ENCODE peak calls at places on chromosomes 7 and 10, in ten cellular contexts. One of them, this sample, is unnamed.

GRCh38 chr7:47335557-47336177 is 246.2 kb downstream of the TNS3 start:
- DNase-seq in HepG2: no peak
- DNase-seq in left cardiac atrium: no peak
- DNase-seq in NCI-H1092 treated with DMSO at 0.1 percent for 48 hours: no peak
- DNase-seq in stimulated activated CD4-positive, alpha-beta T cell treated with anti-CD3 and anti-CD28 coated beads, Interleukin-15, amount 100 ng/mL, for 1 hour: no peak
- DNase-seq in neural progenitor cell: no peak
- DNase-seq in stimulated activated naive CD8-positive, alpha-beta T cell treated with anti-CD3 and anti-CD28 coated beads, Interleukin-15, Interleukin-2, amounts not matched to agents 100 U/mL and 50 U/mL, for 24 hours: no peak
- DNase-seq in smooth muscle cell of the brain vasculature: no peak
- DNase-seq in skeletal muscle cell: no peak
- DNase-seq in AG09319: no peak
- DNase-seq in this sample: no peak

GRCh38 chr10:122128357-122128756 is 139.4 kb downstream of the TACC2 start:
- DNase-seq in HepG2: no peak
- DNase-seq in left cardiac atrium: peak; percentile 87
- DNase-seq in NCI-H1092 treated with DMSO at 0.1 percent for 48 hours: no peak
- DNase-seq in stimulated activated CD4-positive, alpha-beta T cell treated with anti-CD3 and anti-CD28 coated beads, Interleukin-15, amount 100 ng/mL, for 1 hour: no peak
- DNase-seq in neural progenitor cell: no peak
- DNase-seq in stimulated activated naive CD8-positive, alpha-beta T cell treated with anti-CD3 and anti-CD28 coated beads, Interleukin-15, Interleukin-2, amounts not matched to agents 100 U/mL and 50 U/mL, for 24 hours: no peak
- DNase-seq in smooth muscle cell of the brain vasculature: no peak
- DNase-seq in skeletal muscle cell: no peak
- DNase-seq in AG09319: no peak
- DNase-seq in this sample: no peak

GRCh38 chr10:13526952-13527863 is 1.6 kb downstream of the BEND7 start:
- DNase-seq in HepG2: peak; percentile 53
- DNase-seq in left cardiac atrium: no peak
- DNase-seq in NCI-H1092 treated with DMSO at 0.1 percent for 48 hours: no peak
- DNase-seq in stimulated activated CD4-positive, alpha-beta T cell treated with anti-CD3 and anti-CD28 coated beads, Interleukin-15, amount 100 ng/mL, for 1 hour: no peak
- DNase-seq in neural progenitor cell: peak; percentile 9
- DNase-seq in stimulated activated naive CD8-positive, alpha-beta T cell treated with anti-CD3 and anti-CD28 coated beads, Interleukin-15, Interleukin-2, amounts not matched to agents 100 U/mL and 50 U/mL, for 24 hours: no peak
- DNase-seq in smooth muscle cell of the brain vasculature: no peak
- DNase-seq in skeletal muscle cell: no peak
- DNase-seq in AG09319: no peak
- DNase-seq in this sample: no peak

GRCh38 chr10:120422459-120422858 is 34.6 kb upstream of the PLPP4 start:
- DNase-seq in HepG2: no peak
- DNase-seq in left cardiac atrium: no peak
- DNase-seq in NCI-H1092 treated with DMSO at 0.1 percent for 48 hours: no peak
- DNase-seq in stimulated activated CD4-positive, alpha-beta T cell treated with anti-CD3 and anti-CD28 coated beads, Interleukin-15, amount 100 ng/mL, for 1 hour: no peak
- DNase-seq in neural progenitor cell: no peak
- DNase-seq in stimulated activated naive CD8-positive, alpha-beta T cell treated with anti-CD3 and anti-CD28 coated beads, Interleukin-15, Interleukin-2, amounts not matched to agents 100 U/mL and 50 U/mL, for 24 hours: no peak
- DNase-seq in smooth muscle cell of the brain vasculature: no peak
- DNase-seq in skeletal muscle cell: peak; percentile 83
- DNase-seq in AG09319: peak; percentile 28
- DNase-seq in this sample: no peak

GRCh38 chr10:104735469-104735868 is 94.4 kb downstream of the SORCS3 start:
- DNase-seq in HepG2: no peak
- DNase-seq in left cardiac atrium: no peak
- DNase-seq in NCI-H1092 treated with DMSO at 0.1 percent for 48 hours: no peak
- DNase-seq in stimulated activated CD4-positive, alpha-beta T cell treated with anti-CD3 and anti-CD28 coated beads, Interleukin-15, amount 100 ng/mL, for 1 hour: no peak
- DNase-seq in neural progenitor cell: peak; percentile 62
- DNase-seq in stimulated activated naive CD8-positive, alpha-beta T cell treated with anti-CD3 and anti-CD28 coated beads, Interleukin-15, Interleukin-2, amounts not matched to agents 100 U/mL and 50 U/mL, for 24 hours: no peak
- DNase-seq in smooth muscle cell of the brain vasculature: no peak
- DNase-seq in skeletal muscle cell: no peak
- DNase-seq in AG09319: no peak
- DNase-seq in this sample: no peak

GRCh38 chr7:137840183-137840779 is 6.5 kb downstream of the DGKI start:
- DNase-seq in HepG2: no peak
- DNase-seq in left cardiac atrium: no peak
- DNase-seq in NCI-H1092 treated with DMSO at 0.1 percent for 48 hours: no peak
- DNase-seq in stimulated activated CD4-positive, alpha-beta T cell treated with anti-CD3 and anti-CD28 coated beads, Interleukin-15, amount 100 ng/mL, for 1 hour: no peak
- DNase-seq in neural progenitor cell: peak; percentile 67
- DNase-seq in stimulated activated naive CD8-positive, alpha-beta T cell treated with anti-CD3 and anti-CD28 coated beads, Interleukin-15, Interleukin-2, amounts not matched to agents 100 U/mL and 50 U/mL, for 24 hours: no peak
- DNase-seq in smooth muscle cell of the brain vasculature: no peak
- DNase-seq in skeletal muscle cell: no peak
- DNase-seq in AG09319: no peak
- DNase-seq in this sample: no peak

GRCh38 chr10:3525832-3526449 is 259.1 kb downstream of the KLF6 start:
- DNase-seq in HepG2: peak; percentile 13
- DNase-seq in left cardiac atrium: no peak
- DNase-seq in NCI-H1092 treated with DMSO at 0.1 percent for 48 hours: no peak
- DNase-seq in stimulated activated CD4-positive, alpha-beta T cell treated with anti-CD3 and anti-CD28 coated beads, Interleukin-15, amount 100 ng/mL, for 1 hour: no peak
- DNase-seq in neural progenitor cell: no peak
- DNase-seq in stimulated activated naive CD8-positive, alpha-beta T cell treated with anti-CD3 and anti-CD28 coated beads, Interleukin-15, Interleukin-2, amounts not matched to agents 100 U/mL and 50 U/mL, for 24 hours: no peak
- DNase-seq in smooth muscle cell of the brain vasculature: peak; percentile 87
- DNase-seq in skeletal muscle cell: peak; percentile 98
- DNase-seq in AG09319: peak; percentile 88
- DNase-seq in this sample: peak; percentile 32

GRCh38 chr7:54664235-54665228 is 94.5 kb downstream of the SEC61G start:
- DNase-seq in HepG2: peak; percentile 40
- DNase-seq in left cardiac atrium: peak; percentile 42
- DNase-seq in NCI-H1092 treated with DMSO at 0.1 percent for 48 hours: peak; percentile 62
- DNase-seq in stimulated activated CD4-positive, alpha-beta T cell treated with anti-CD3 and anti-CD28 coated beads, Interleukin-15, amount 100 ng/mL, for 1 hour: no peak
- DNase-seq in neural progenitor cell: peak; percentile 88
- DNase-seq in stimulated activated naive CD8-positive, alpha-beta T cell treated with anti-CD3 and anti-CD28 coated beads, Interleukin-15, Interleukin-2, amounts not matched to agents 100 U/mL and 50 U/mL, for 24 hours: peak; percentile 17
- DNase-seq in smooth muscle cell of the brain vasculature: no peak
- DNase-seq in skeletal muscle cell: no peak
- DNase-seq in AG09319: no peak
- DNase-seq in this sample: no peak

GRCh38 chr7:151404216-151405011 is 5.4 kb downstream of the WDR86 start:
- DNase-seq in HepG2: no peak
- DNase-seq in left cardiac atrium: peak; percentile 42
- DNase-seq in NCI-H1092 treated with DMSO at 0.1 percent for 48 hours: no peak
- DNase-seq in stimulated activated CD4-positive, alpha-beta T cell treated with anti-CD3 and anti-CD28 coated beads, Interleukin-15, amount 100 ng/mL, for 1 hour: no peak
- DNase-seq in neural progenitor cell: no peak
- DNase-seq in stimulated activated naive CD8-positive, alpha-beta T cell treated with anti-CD3 and anti-CD28 coated beads, Interleukin-15, Interleukin-2, amounts not matched to agents 100 U/mL and 50 U/mL, for 24 hours: no peak
- DNase-seq in smooth muscle cell of the brain vasculature: no peak
- DNase-seq in skeletal muscle cell: no peak
- DNase-seq in AG09319: no peak
- DNase-seq in this sample: no peak

GRCh38 chr7:107697246-107698044 is 36.8 kb downstream of the SLC26A4 start:
- DNase-seq in HepG2: no peak
- DNase-seq in left cardiac atrium: no peak
- DNase-seq in NCI-H1092 treated with DMSO at 0.1 percent for 48 hours: peak; percentile 16
- DNase-seq in stimulated activated CD4-positive, alpha-beta T cell treated with anti-CD3 and anti-CD28 coated beads, Interleukin-15, amount 100 ng/mL, for 1 hour: no peak
- DNase-seq in neural progenitor cell: no peak
- DNase-seq in stimulated activated naive CD8-positive, alpha-beta T cell treated with anti-CD3 and anti-CD28 coated beads, Interleukin-15, Interleukin-2, amounts not matched to agents 100 U/mL and 50 U/mL, for 24 hours: no peak
- DNase-seq in smooth muscle cell of the brain vasculature: no peak
- DNase-seq in skeletal muscle cell: no peak
- DNase-seq in AG09319: no peak
- DNase-seq in this sample: no peak

GRCh38 chr7:27928001-27928400 is 188.0 kb downstream of the TAX1BP1 start:
- DNase-seq in HepG2: no peak
- DNase-seq in left cardiac atrium: no peak
- DNase-seq in NCI-H1092 treated with DMSO at 0.1 percent for 48 hours: no peak
- DNase-seq in stimulated activated CD4-positive, alpha-beta T cell treated with anti-CD3 and anti-CD28 coated beads, Interleukin-15, amount 100 ng/mL, for 1 hour: no peak
- DNase-seq in neural progenitor cell: no peak
- DNase-seq in stimulated activated naive CD8-positive, alpha-beta T cell treated with anti-CD3 and anti-CD28 coated beads, Interleukin-15, Interleukin-2, amounts not matched to agents 100 U/mL and 50 U/mL, for 24 hours: no peak
- DNase-seq in smooth muscle cell of the brain vasculature: no peak
- DNase-seq in skeletal muscle cell: no peak
- DNase-seq in AG09319: no peak
- DNase-seq in this sample: no peak

GRCh38 chr7:131608112-131608498 is 51.7 kb upstream of the PODXL start:
- DNase-seq in HepG2: no peak
- DNase-seq in left cardiac atrium: no peak
- DNase-seq in NCI-H1092 treated with DMSO at 0.1 percent for 48 hours: no peak
- DNase-seq in stimulated activated CD4-positive, alpha-beta T cell treated with anti-CD3 and anti-CD28 coated beads, Interleukin-15, amount 100 ng/mL, for 1 hour: no peak
- DNase-seq in neural progenitor cell: peak; percentile 30
- DNase-seq in stimulated activated naive CD8-positive, alpha-beta T cell treated with anti-CD3 and anti-CD28 coated beads, Interleukin-15, Interleukin-2, amounts not matched to agents 100 U/mL and 50 U/mL, for 24 hours: no peak
- DNase-seq in smooth muscle cell of the brain vasculature: no peak
- DNase-seq in skeletal muscle cell: no peak
- DNase-seq in AG09319: no peak
- DNase-seq in this sample: no peak

GRCh38 chr7:21886396-21886795 is 59.3 kb downstream of the CDCA7L start:
- DNase-seq in HepG2: no peak
- DNase-seq in left cardiac atrium: no peak
- DNase-seq in NCI-H1092 treated with DMSO at 0.1 percent for 48 hours: no peak
- DNase-seq in stimulated activated CD4-positive, alpha-beta T cell treated with anti-CD3 and anti-CD28 coated beads, Interleukin-15, amount 100 ng/mL, for 1 hour: no peak
- DNase-seq in neural progenitor cell: peak; percentile 56
- DNase-seq in stimulated activated naive CD8-positive, alpha-beta T cell treated with anti-CD3 and anti-CD28 coated beads, Interleukin-15, Interleukin-2, amounts not matched to agents 100 U/mL and 50 U/mL, for 24 hours: no peak
- DNase-seq in smooth muscle cell of the brain vasculature: no peak
- DNase-seq in skeletal muscle cell: no peak
- DNase-seq in AG09319: no peak
- DNase-seq in this sample: no peak

GRCh38 chr7:25073451-25073850 is 51.6 kb downstream of the CYCS start:
- DNase-seq in HepG2: peak; percentile 55
- DNase-seq in left cardiac atrium: no peak
- DNase-seq in NCI-H1092 treated with DMSO at 0.1 percent for 48 hours: no peak
- DNase-seq in stimulated activated CD4-positive, alpha-beta T cell treated with anti-CD3 and anti-CD28 coated beads, Interleukin-15, amount 100 ng/mL, for 1 hour: no peak
- DNase-seq in neural progenitor cell: no peak
- DNase-seq in stimulated activated naive CD8-positive, alpha-beta T cell treated with anti-CD3 and anti-CD28 coated beads, Interleukin-15, Interleukin-2, amounts not matched to agents 100 U/mL and 50 U/mL, for 24 hours: no peak
- DNase-seq in smooth muscle cell of the brain vasculature: no peak
- DNase-seq in skeletal muscle cell: peak; percentile 43
- DNase-seq in AG09319: no peak
- DNase-seq in this sample: no peak

GRCh38 chr7:55128693-55129394 is 110.0 kb downstream of the EGFR start:
- DNase-seq in HepG2: no peak
- DNase-seq in left cardiac atrium: no peak
- DNase-seq in NCI-H1092 treated with DMSO at 0.1 percent for 48 hours: peak; percentile 10
- DNase-seq in stimulated activated CD4-positive, alpha-beta T cell treated with anti-CD3 and anti-CD28 coated beads, Interleukin-15, amount 100 ng/mL, for 1 hour: no peak
- DNase-seq in neural progenitor cell: peak; percentile 31
- DNase-seq in stimulated activated naive CD8-positive, alpha-beta T cell treated with anti-CD3 and anti-CD28 coated beads, Interleukin-15, Interleukin-2, amounts not matched to agents 100 U/mL and 50 U/mL, for 24 hours: no peak
- DNase-seq in smooth muscle cell of the brain vasculature: no peak
- DNase-seq in skeletal muscle cell: peak; percentile 79
- DNase-seq in AG09319: no peak
- DNase-seq in this sample: no peak

GRCh38 chr10:116304923-116305322 is 19.3 kb upstream of the CCDC172 start:
- DNase-seq in HepG2: no peak
- DNase-seq in left cardiac atrium: no peak
- DNase-seq in NCI-H1092 treated with DMSO at 0.1 percent for 48 hours: no peak
- DNase-seq in stimulated activated CD4-positive, alpha-beta T cell treated with anti-CD3 and anti-CD28 coated beads, Interleukin-15, amount 100 ng/mL, for 1 hour: no peak
- DNase-seq in neural progenitor cell: no peak
- DNase-seq in stimulated activated naive CD8-positive, alpha-beta T cell treated with anti-CD3 and anti-CD28 coated beads, Interleukin-15, Interleukin-2, amounts not matched to agents 100 U/mL and 50 U/mL, for 24 hours: no peak
- DNase-seq in smooth muscle cell of the brain vasculature: no peak
- DNase-seq in skeletal muscle cell: no peak
- DNase-seq in AG09319: no peak
- DNase-seq in this sample: no peak

GRCh38 chr7:141227454-141227853 is 153.6 kb downstream of the TMEM178B start:
- DNase-seq in HepG2: peak; percentile 30
- DNase-seq in left cardiac atrium: no peak
- DNase-seq in NCI-H1092 treated with DMSO at 0.1 percent for 48 hours: no peak
- DNase-seq in stimulated activated CD4-positive, alpha-beta T cell treated with anti-CD3 and anti-CD28 coated beads, Interleukin-15, amount 100 ng/mL, for 1 hour: no peak
- DNase-seq in neural progenitor cell: no peak
- DNase-seq in stimulated activated naive CD8-positive, alpha-beta T cell treated with anti-CD3 and anti-CD28 coated beads, Interleukin-15, Interleukin-2, amounts not matched to agents 100 U/mL and 50 U/mL, for 24 hours: no peak
- DNase-seq in smooth muscle cell of the brain vasculature: no peak
- DNase-seq in skeletal muscle cell: no peak
- DNase-seq in AG09319: no peak
- DNase-seq in this sample: no peak

GRCh38 chr7:103632005-103632639 is 186.1 kb upstream of the SLC26A5 start:
- DNase-seq in HepG2: no peak
- DNase-seq in left cardiac atrium: no peak
- DNase-seq in NCI-H1092 treated with DMSO at 0.1 percent for 48 hours: no peak
- DNase-seq in stimulated activated CD4-positive, alpha-beta T cell treated with anti-CD3 and anti-CD28 coated beads, Interleukin-15, amount 100 ng/mL, for 1 hour: no peak
- DNase-seq in neural progenitor cell: no peak
- DNase-seq in stimulated activated naive CD8-positive, alpha-beta T cell treated with anti-CD3 and anti-CD28 coated beads, Interleukin-15, Interleukin-2, amounts not matched to agents 100 U/mL and 50 U/mL, for 24 hours: no peak
- DNase-seq in smooth muscle cell of the brain vasculature: no peak
- DNase-seq in skeletal muscle cell: no peak
- DNase-seq in AG09319: no peak
- DNase-seq in this sample: no peak

GRCh38 chr7:131897016-131897789 is 340.8 kb upstream of the PODXL start:
- DNase-seq in HepG2: no peak
- DNase-seq in left cardiac atrium: no peak
- DNase-seq in NCI-H1092 treated with DMSO at 0.1 percent for 48 hours: no peak
- DNase-seq in stimulated activated CD4-positive, alpha-beta T cell treated with anti-CD3 and anti-CD28 coated beads, Interleukin-15, amount 100 ng/mL, for 1 hour: no peak
- DNase-seq in neural progenitor cell: no peak
- DNase-seq in stimulated activated naive CD8-positive, alpha-beta T cell treated with anti-CD3 and anti-CD28 coated beads, Interleukin-15, Interleukin-2, amounts not matched to agents 100 U/mL and 50 U/mL, for 24 hours: no peak
- DNase-seq in smooth muscle cell of the brain vasculature: peak; percentile 73
- DNase-seq in skeletal muscle cell: peak; percentile 12
- DNase-seq in AG09319: no peak
- DNase-seq in this sample: no peak

GRCh38 chr10:15427836-15428414 is 56.8 kb upstream of the FAM171A1 start:
- DNase-seq in HepG2: peak; percentile 41
- DNase-seq in left cardiac atrium: no peak
- DNase-seq in NCI-H1092 treated with DMSO at 0.1 percent for 48 hours: peak; percentile 8
- DNase-seq in stimulated activated CD4-positive, alpha-beta T cell treated with anti-CD3 and anti-CD28 coated beads, Interleukin-15, amount 100 ng/mL, for 1 hour: no peak
- DNase-seq in neural progenitor cell: peak; percentile 62
- DNase-seq in stimulated activated naive CD8-positive, alpha-beta T cell treated with anti-CD3 and anti-CD28 coated beads, Interleukin-15, Interleukin-2, amounts not matched to agents 100 U/mL and 50 U/mL, for 24 hours: no peak
- DNase-seq in smooth muscle cell of the brain vasculature: no peak
- DNase-seq in skeletal muscle cell: no peak
- DNase-seq in AG09319: no peak
- DNase-seq in this sample: no peak

This sample was measured in Panc1.